ENCODE peak calls at places on chromosomes 4 and X, in nine cellular contexts. E, N, L, Y, V, D, J, H and S are unnamed samples.
A peak's percentile ranks its signal among the peaks of the same experiment; 100 is the strongest.

GRCh38 chr4:112636688-112637551 is at the start of the genes LARP7 and ZGRF1:
- DNase-seq in J (peak; percentile 99), V (peak; percentile 97), N (peak; percentile 100), E (peak; percentile 86), Y (peak; percentile 99), D (peak; percentile 100), H (peak; percentile 98), L (peak; percentile 88), S (peak; percentile 99)

GRCh38 chr4:154626793-154627484 is 14.5 kb upstream of the FGG start:
- DNase-seq in Y (peak; percentile 49), H (peak; percentile 34), L (no peak), D (peak; percentile 15), E (peak; percentile 74), N (peak; percentile 86), J (peak; percentile 43), V (no peak), S (peak; percentile 92)

GRCh38 chr4:124757121-124757520 is 44.6 kb upstream of the ANKRD50 start:
- DNase-seq in E (no peak), D (no peak), Y (peak; percentile 66), V (no peak), H (no peak), L (no peak), J (no peak), N (no peak), S (no peak)

GRCh38 chr4:125115941-125116340 is 198.8 kb upstream of the FAT4 start:
- DNase-seq in V (no peak), L (no peak), D (peak; percentile 26), H (no peak), N (no peak), Y (peak; percentile 70), E (no peak), J (no peak), S (no peak)

GRCh38 chrX:46325312-46325877 is 219.8 kb downstream of the ZNF674 start:
- DNase-seq in Y (peak; percentile 45), D (peak; percentile 65), L (no peak), H (no peak), N (peak; percentile 85), V (peak; percentile 4), E (no peak), J (no peak), S (peak; percentile 97)

GRCh38 chr4:108045687-108046024 is 56.0 kb downstream of the HADH start:
- DNase-seq in V (no peak), J (no peak), N (no peak), H (no peak), E (no peak), Y (peak; percentile 70), L (no peak), D (no peak), S (no peak)

GRCh38 chrX:47171996-47172395 is 21.6 kb upstream of the UBA1 start:
- DNase-seq in L (no peak), J (no peak), D (no peak), N (no peak), Y (no peak), V (no peak), H (no peak), E (no peak), S (peak; percentile 19)

GRCh38 chr4:137129471-137130244 is 402.6 kb downstream of the PCDH18 start:
- DNase-seq in N (no peak), Y (peak; percentile 80), D (no peak), V (peak; percentile 42), E (no peak), L (no peak), H (no peak), J (no peak), S (no peak)

GRCh38 chr4:189200346-189200745 is 740.3 kb upstream of the FRG1 start:
- DNase-seq in Y (no peak), H (peak; percentile 41), L (no peak), D (no peak), V (no peak), N (no peak), E (no peak), J (no peak), S (no peak)

GRCh38 chr4:99202536-99202935 is 16.5 kb downstream of the ADH6 start:
- DNase-seq in D (no peak), L (no peak), Y (peak; percentile 92), H (no peak), N (no peak), V (peak; percentile 64), E (no peak), J (no peak), S (no peak)